ENCODE peak calls at places on chromosome X, in five cellular contexts. F is foreskin fibroblast, J is EH, C is RCC 7860, O is nephron progenitor cell. I is an unnamed sample.

GRCh38 chrX:129772796-129773431 is 6.8 kb upstream of the SASH3 start:
- DNase-seq in J (no peak), O (no peak), F (no peak), C (no peak), I (no peak)

GRCh38 chrX:4764888-4765287 is 1051.4 kb upstream of the PRKX start:
- DNase-seq in F (peak), J (no peak), C (no peak), O (no peak), I (no peak)

GRCh38 chrX:40085086-40085551 is 12.6 kb downstream of the BCOR start:
- DNase-seq in O (no peak), F (peak), C (no peak), J (peak), I (no peak)

GRCh38 chrX:63930140-63930539 is 145.1 kb upstream of the ARHGEF9 start:
- DNase-seq in F (peak), C (no peak), O (peak), J (peak), I (no peak)

GRCh38 chrX:68999931-69000330 is 165.3 kb downstream of the PJA1 start:
- DNase-seq in O (no peak), C (no peak), F (no peak), J (no peak), I (no peak)

GRCh38 chrX:72368796-72369195 is 63.1 kb upstream of the CITED1 start:
- DNase-seq in O (no peak), J (no peak), C (no peak), F (no peak), I (no peak)

GRCh38 chrX:16754019-16754418 is 32.2 kb upstream of the TXLNG start:
- DNase-seq in J (no peak), C (no peak), O (no peak), F (no peak), I (no peak)

GRCh38 chrX:68232206-68232605 is 201.1 kb downstream of the OPHN1 start:
- DNase-seq in C (no peak), J (no peak), O (no peak), F (no peak), I (no peak)

GRCh38 chrX:63754141-63754859 is 30.7 kb downstream of the ARHGEF9 start:
- DNase-seq in F (no peak), C (no peak), O (no peak), J (peak), I (no peak)

GRCh38 chrX:105645667-105646354 is 176.5 kb upstream of the NRK start:
- DNase-seq in F (peak), C (no peak), O (no peak), J (no peak), I (peak)

GRCh38 chrX:45771560-45772340 is 571.1 kb upstream of the DIPK2B start:
- DNase-seq in C (peak), J (peak), O (no peak), F (peak), I (no peak)

GRCh38 chrX:112731793-112732192 is 52.1 kb upstream of the LHFPL1 start:
- DNase-seq in J (no peak), C (no peak), F (peak), O (no peak), I (no peak)

GRCh38 chrX:118128724-118129123 is 12.1 kb upstream of the KLHL13 start:
- DNase-seq in C (no peak), J (no peak), O (no peak), F (no peak), I (no peak)

GRCh38 chrX:9885150-9885549 is 82.0 kb upstream of the CLDN34 start:
- DNase-seq in J (peak), O (peak), C (no peak), F (peak), I (no peak)

I was measured in keratinocyte.